ENCODE peak calls at places on chromosomes 6 and 20, in eight cellular contexts. P is stomach; S is neuronal stem cell; V is stimulated activated CD4-positive, alpha-beta T cell treated with anti-CD3 and anti-CD28 coated beads, Interleukin-1b, Interleukin-23, amount 100 ng/mL, for 24 hours; O is mucosa of descending colon; T is B cell; H is lung microvascular endothelial cell; U is GM19239. A is an unnamed sample.

GRCh38 chr20:59848182-59848581 is 85.3 kb downstream of the SYCP2 start:
- DNase-seq in P (no peak), S (no peak), V (no peak), O (no peak), T (no peak), H (no peak), U (no peak), A (no peak)

GRCh38 chr6:21522773-21523490 is 70.6 kb upstream of the SOX4 start:
- DNase-seq in P (no peak), S (peak), V (no peak), O (no peak), T (no peak), H (peak), U (no peak), A (no peak)

GRCh38 chr6:123972600-123973294 is 169.1 kb downstream of the NKAIN2 start:
- DNase-seq in P (no peak), S (no peak), V (no peak), O (no peak), T (no peak), H (no peak), U (no peak), A (no peak)

GRCh38 chr20:24567508-24567907 is 98.1 kb downstream of the SYNDIG1 start:
- DNase-seq in P (no peak), S (no peak), V (no peak), O (no peak), T (no peak), H (no peak), U (no peak), A (no peak)

GRCh38 chr6:72286911-72287311 is 335.0 kb upstream of the KCNQ5 start:
- DNase-seq in P (no peak), S (no peak), V (no peak), O (no peak), T (no peak), H (peak), U (no peak), A (no peak)

GRCh38 chr20:50144362-50144761 is 9.2 kb downstream of the PEDS1 start:
- DNase-seq in P (peak), S (no peak), V (no peak), O (no peak), T (no peak), H (peak), U (no peak), A (peak)

GRCh38 chr6:167161895-167162467 is 4.2 kb upstream of the GPR31 start:
- DNase-seq in P (no peak), S (no peak), V (no peak), O (no peak), T (no peak), H (no peak), U (no peak), A (no peak)

GRCh38 chr6:2196079-2196679 is 49.2 kb downstream of the GMDS start:
- DNase-seq in P (no peak), S (peak), V (peak), O (no peak), T (peak), H (peak), U (no peak), A (peak)

GRCh38 chr6:151738267-151738666 is 69.2 kb upstream of the ESR1 start:
- DNase-seq in P (no peak), S (no peak), V (no peak), O (no peak), T (no peak), H (no peak), U (no peak), A (peak)

GRCh38 chr20:5674176-5674660 is 76.0 kb upstream of the SHLD1 start:
- DNase-seq in P (no peak), S (no peak), V (no peak), O (no peak), T (peak), H (no peak), U (no peak), A (no peak)

GRCh38 chr20:7411075-7411474 is 529.2 kb downstream of the HAO1 start:
- DNase-seq in P (no peak), S (no peak), V (no peak), O (no peak), T (no peak), H (no peak), U (no peak), A (no peak)

GRCh38 chr6:142485256-142485655 is 183.4 kb downstream of the ADGRG6 start:
- DNase-seq in P (no peak), S (no peak), V (no peak), O (no peak), T (no peak), H (no peak), U (no peak), A (no peak)

GRCh38 chr6:47743744-47744143 is 38.1 kb upstream of the OPN5 start:
- DNase-seq in P (no peak), S (no peak), V (no peak), O (no peak), T (no peak), H (peak), U (no peak), A (peak)

GRCh38 chr6:38117281-38117680 is 297.8 kb downstream of the ZFAND3 start:
- DNase-seq in P (no peak), S (no peak), V (no peak), O (no peak), T (no peak), H (peak), U (no peak), A (no peak)

GRCh38 chr20:4601630-4602296 is 119.9 kb upstream of the PRND start:
- DNase-seq in P (no peak), S (no peak), V (no peak), O (no peak), T (no peak), H (peak), U (no peak), A (no peak)

GRCh38 chr6:160065200-160065599 is 56.4 kb upstream of the SLC22A1 start:
- DNase-seq in P (no peak), S (no peak), V (no peak), O (no peak), T (no peak), H (peak), U (no peak), A (no peak)

GRCh38 chr20:53786071-53786444 is 192.4 kb upstream of the ZNF217 start:
- DNase-seq in P (no peak), S (no peak), V (no peak), O (no peak), T (no peak), H (no peak), U (no peak), A (no peak)

GRCh38 chr6:3963404-3963803 is 114.2 kb downstream of the FAM50B start:
- DNase-seq in P (no peak), S (no peak), V (no peak), O (no peak), T (no peak), H (no peak), U (no peak), A (no peak)

GRCh38 chr6:2378891-2379652 is 133.7 kb upstream of the GMDS start:
- DNase-seq in P (no peak), S (no peak), V (no peak), O (no peak), T (no peak), H (peak), U (no peak), A (peak)

GRCh38 chr6:24985313-24985712 is 49.6 kb upstream of the RIPOR2 start:
- DNase-seq in P (no peak), S (peak), V (no peak), O (no peak), T (no peak), H (no peak), U (no peak), A (peak)

GRCh38 chr20:9323622-9324021 is 190.8 kb upstream of the LAMP5 start:
- DNase-seq in P (no peak), S (no peak), V (no peak), O (no peak), T (no peak), H (peak), U (no peak), A (peak)

GRCh38 chr6:52293067-52293466 is 8.5 kb upstream of the MCM3 start:
- DNase-seq in P (no peak), S (no peak), V (no peak), O (no peak), T (no peak), H (peak), U (no peak), A (no peak)

GRCh38 chr6:106477158-106477557 is 116.6 kb downstream of the CRYBG1 start:
- DNase-seq in P (no peak), S (no peak), V (no peak), O (no peak), T (no peak), H (no peak), U (no peak), A (no peak)

GRCh38 chr20:6588296-6588695 is 179.2 kb upstream of the BMP2 start:
- DNase-seq in P (peak), S (no peak), V (no peak), O (no peak), T (no peak), H (no peak), U (no peak), A (peak)

GRCh38 chr6:26404534-26404933 is 2.5 kb downstream of the BTN3A1 start:
- DNase-seq in P (no peak), S (no peak), V (no peak), O (no peak), T (no peak), H (no peak), U (no peak), A (no peak)

GRCh38 chr6:71481801-71482200 is 193.2 kb downstream of the OGFRL1 start:
- DNase-seq in P (no peak), S (no peak), V (no peak), O (no peak), T (no peak), H (no peak), U (no peak), A (no peak)

GRCh38 chr6:88361298-88361697 is 195.2 kb upstream of the CNR1 start:
- DNase-seq in P (no peak), S (no peak), V (no peak), O (no peak), T (no peak), H (no peak), U (no peak), A (no peak)

GRCh38 chr6:158002951-158003853 is 21.5 kb downstream of the SYNJ2 start:
- DNase-seq in P (no peak), S (no peak), V (no peak), O (no peak), T (no peak), H (peak), U (no peak), A (no peak)

A was measured in cardiac muscle cell.